ENCODE peak calls at places on chromosomes 12 and 14, in eight cellular contexts. C is MV-4-11, L is HEK293T, E is NCI-H82, G is aorta, T is GM18507, Z is amniotic stem cell, V is adrenal gland. Q is an unnamed sample.

GRCh38 chr14:77612011-77612620 is 4.3 kb downstream of the SPTLC2 start:
- DNase-seq in C (no peak), L (no peak), E (no peak), G (no peak), T (no peak), Z (no peak), V (no peak), Q (no peak)

GRCh38 chr14:95335071-95335470 is 15.4 kb upstream of the CLMN start:
- DNase-seq in C (no peak), L (no peak), E (no peak), G (no peak), T (no peak), Z (no peak), V (no peak), Q (no peak)

GRCh38 chr14:79091381-79091963 is 921.3 kb downstream of the NRXN3 start:
- DNase-seq in C (no peak), L (no peak), E (peak), G (no peak), T (no peak), Z (no peak), V (no peak), Q (no peak)

GRCh38 chr12:104426926-104427546 is 29.7 kb upstream of the CHST11 start:
- DNase-seq in C (no peak), L (no peak), E (peak), G (no peak), T (no peak), Z (no peak), V (no peak), Q (peak)

GRCh38 chr14:90409209-90409730 is 12.4 kb downstream of the CALM1 start:
- DNase-seq in C (peak), L (no peak), E (no peak), G (peak), T (no peak), Z (peak), V (peak), Q (peak)

GRCh38 chr14:59389936-59390335 is 75.2 kb downstream of the GPR135 start:
- DNase-seq in C (no peak), L (no peak), E (no peak), G (no peak), T (no peak), Z (no peak), V (no peak), Q (no peak)

GRCh38 chr12:52147367-52147972 is 44.3 kb downstream of the KRT80 start:
- DNase-seq in C (peak), L (no peak), E (no peak), G (peak), T (no peak), Z (peak), V (peak), Q (peak)

GRCh38 chr12:26940820-26941219 is 2.5 kb downstream of the FGFR1OP2 start:
- DNase-seq in C (no peak), L (no peak), E (no peak), G (no peak), T (no peak), Z (no peak), V (no peak), Q (no peak)

GRCh38 chr12:58757422-58757821 is 162.9 kb downstream of the LRIG3 start:
- DNase-seq in C (peak), L (no peak), E (no peak), G (no peak), T (no peak), Z (peak), V (no peak), Q (peak)

GRCh38 chr14:60102389-60102788 is 10.7 kb downstream of the PCNX4 start:
- DNase-seq in C (peak), L (no peak), E (no peak), G (no peak), T (no peak), Z (peak), V (no peak), Q (peak)

GRCh38 chr12:76106631-76107030 is 22.1 kb upstream of the NAP1L1 start:
- DNase-seq in C (no peak), L (no peak), E (no peak), G (no peak), T (no peak), Z (no peak), V (no peak), Q (no peak)